ENCODE peak calls at places on chromosomes 6 and 20, in six cellular contexts. T is Calu3; Z is RCC 7860; H is neural crest cell; Y is activated naive CD4-positive, alpha-beta T cell treated with anti-CD3 and anti-CD28 coated beads for 36 hours; Q is anterior cingulate cortex. F is an unnamed sample.

GRCh38 chr6:44265003-44265842 is at the start of gene NFKBIE:
- DNase-seq in Z (peak; percentile 86), Y (peak; percentile 97), Q (peak; percentile 93), T (peak; percentile 99), H (peak; percentile 94), F (peak; percentile 86)

GRCh38 chr6:53333439-53334408 is 15.0 kb downstream of the ELOVL5 start:
- DNase-seq in Z (no peak), Y (no peak), T (no peak), Q (no peak), H (no peak), F (no peak)

GRCh38 chr6:141846639-141847038 is 286.1 kb upstream of the GJE1 start:
- DNase-seq in H (no peak), Z (no peak), T (no peak), Y (no peak), Q (no peak), F (no peak)

GRCh38 chr6:29702519-29703103 is 20.6 kb upstream of the HLA-F start:
- DNase-seq in Q (no peak), Z (peak; percentile 17), T (peak; percentile 91), Y (peak; percentile 76), H (peak; percentile 73), F (peak; percentile 29)

GRCh38 chr6:32074996-32075532 is 34.1 kb downstream of the TNXB start:
- DNase-seq in Z (peak; percentile 14), T (no peak), Q (no peak), H (no peak), Y (no peak), F (no peak)

GRCh38 chr6:6605873-6606272 is 17.4 kb downstream of the LY86 start:
- DNase-seq in Y (no peak), H (no peak), T (no peak), Q (no peak), Z (no peak), F (no peak)

GRCh38 chr20:62401331-62401779 is 5.7 kb downstream of the CABLES2 start:
- DNase-seq in Q (no peak), Z (no peak), H (no peak), T (no peak), Y (no peak), F (no peak)

GRCh38 chr6:155273438-155273837 is 9.6 kb downstream of the CLDN20 start:
- DNase-seq in Q (no peak), T (no peak), H (no peak), Z (peak; percentile 57), Y (no peak), F (no peak)

GRCh38 chr20:408843-409696 is 971 bp downstream of the RBCK1 start:
- DNase-seq in T (no peak), Y (peak; percentile 56), H (no peak), Q (no peak), Z (no peak), F (peak; percentile 18)

GRCh38 chr6:99802396-99803031 is 191.5 kb downstream of the MCHR2 start:
- DNase-seq in Y (no peak), H (no peak), Q (no peak), T (peak; percentile 47), Z (no peak), F (no peak)

GRCh38 chr6:36875250-36875633 is 639 bp upstream of the PPIL1 start:
- DNase-seq in Q (no peak), H (no peak), Y (no peak), Z (no peak), T (no peak), F (no peak)

GRCh38 chr20:59253779-59254319 is 46.6 kb upstream of the EDN3 start:
- DNase-seq in T (no peak), Y (peak; percentile 64), Q (no peak), H (no peak), Z (no peak), F (peak; percentile 42)

GRCh38 chr20:50967621-50968020 is 9.0 kb downstream of the MOCS3 start:
- DNase-seq in Y (no peak), Q (no peak), H (no peak), T (no peak), Z (peak; percentile 89), F (no peak)

F was measured in small intestine.